ENCODE peak calls at places on chromosomes 13 and 19, in eight cellular contexts. A is CD8-positive, alpha-beta memory T cell; T is upper lobe of right lung; D is pancreas; H is fibroblast of lung; C is Karpas-422; L is spleen; R is aorta. W is an unnamed sample. For H3K27me3 and H3K9me3, the result is how much of the 10 kb centered on the place peaks cover.

GRCh38 chr19:40080289-40080688 is 10.5 kb downstream of the ZNF780A start:
- DNase-seq in A (no peak), L (no peak), T (no peak), D (no peak), C (no peak), H (no peak), R (no peak), W (no peak)

GRCh38 chr19:18789883-18790565 is 1.1 kb downstream of the COMP start:
- DNase-seq in D (no peak), A (no peak), H (no peak), L (peak), C (no peak), T (no peak), R (peak), W (peak)

GRCh38 chr19:49150106-49150943 is 4.9 kb downstream of the HRC start:
- DNase-seq in A (no peak), C (peak), R (peak), H (peak), L (peak), D (peak), T (peak), W (peak)

GRCh38 chr13:112469071-112469745 is 93.1 kb downstream of the SPACA7 start:
- DNase-seq in T (peak), D (no peak), C (no peak), A (no peak), L (peak), R (no peak), H (no peak), W (no peak)

GRCh38 chr13:111975539-111976473 is 91.1 kb upstream of the SOX1 start:
- DNase-seq in T (no peak), L (no peak), C (no peak), D (no peak), A (no peak), R (peak), H (no peak), W (no peak)

GRCh38 chr13:102484329-102484728 is 82.5 kb upstream of the FGF14 start:
- DNase-seq in A (no peak), T (no peak), D (no peak), L (no peak), H (peak), R (no peak), C (no peak), W (no peak)

GRCh38 chr13:19587635-19588300 is 26.4 kb upstream of the TPTE2 start:
- DNase-seq in A (peak), H (peak), C (peak), L (no peak), D (peak), R (no peak), T (no peak), W (no peak)

GRCh38 chr19:4077800-4078683 is 11.3 kb upstream of the ZBTB7A start:
- DNase-seq in A (peak), D (no peak), C (peak), R (peak), H (peak), L (peak), T (peak), W (no peak)

GRCh38 chr19:16224266-16225045 is 26.7 kb downstream of the AP1M1 start:
- DNase-seq in A (no peak), T (no peak), D (no peak), L (peak), C (no peak), H (no peak), R (no peak), W (no peak)

GRCh38 chr13:48258002-48258401 is 25.0 kb downstream of the ITM2B start:
- DNase-seq in L (no peak), A (no peak), C (no peak), D (no peak), T (no peak), H (no peak), R (no peak), W (no peak)

GRCh38 chr13:114082849-114083645 is 49.4 kb downstream of the RASA3 start:
- DNase-seq in L (no peak), R (no peak), C (no peak), T (peak), A (no peak), H (no peak), D (peak), W (no peak)

GRCh38 chr13:49927755-49928154 is 8.4 kb downstream of the SPRYD7 start:
- DNase-seq in T (no peak), H (peak), L (no peak), R (no peak), A (no peak), C (no peak), D (no peak), W (no peak)

GRCh38 chr19:33828266-33829075 is 31.8 kb downstream of the KCTD15 start:
- DNase-seq in C (no peak), R (no peak), L (peak), T (peak), H (no peak), D (no peak), A (no peak), W (no peak)

GRCh38 chr19:32339988-32340874 is 5.2 kb upstream of the ZNF507 start:
- DNase-seq in C (peak), L (peak), A (peak), D (peak), T (peak), R (peak), H (peak), W (peak)

GRCh38 chr19:7820588-7820987 is 9.4 kb upstream of the EVI5L start:
- DNase-seq in T (no peak), A (no peak), R (no peak), H (no peak), C (no peak), D (no peak), L (peak), W (no peak)

GRCh38 chr19:7822910-7823515 is 7.0 kb upstream of the EVI5L start:
- DNase-seq in C (no peak), R (no peak), T (no peak), H (no peak), A (no peak), L (no peak), D (no peak), W (no peak)

GRCh38 chr19:7818806-7819205 is 11.2 kb upstream of the EVI5L start:
- DNase-seq in R (no peak), A (no peak), T (no peak), C (no peak), L (no peak), D (no peak), H (no peak), W (no peak)

GRCh38 chr19:7819337-7819736 is 10.7 kb upstream of the EVI5L start:
- DNase-seq in L (peak), R (no peak), D (no peak), T (no peak), A (no peak), H (no peak), C (no peak), W (no peak)

DNA sequence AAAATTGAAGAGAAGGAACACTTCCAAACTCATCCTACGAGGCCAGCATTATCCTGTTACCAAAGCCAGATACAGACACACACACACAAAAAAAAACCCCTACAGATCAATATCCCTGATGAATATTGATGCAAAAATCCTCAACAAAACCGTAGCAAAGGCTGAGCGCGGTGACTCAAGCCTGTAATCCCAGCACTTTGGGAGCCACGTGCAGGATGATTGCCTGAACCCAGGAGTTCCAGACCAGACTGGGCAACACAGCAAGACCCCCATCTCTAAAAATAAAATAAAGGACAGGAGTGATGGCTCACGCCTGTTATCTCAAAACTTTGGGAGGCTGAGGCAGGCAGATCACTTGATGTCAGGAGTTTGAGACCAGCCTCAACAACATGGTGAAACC is 6.1 kb upstream of the EVI5L start:
- DNase-seq in C (no peak), A (no peak), H (no peak), R (no peak), T (no peak), L (peak), D (no peak), W (peak)
- H3K27me3 ChIP-seq in C (under half), A (under half), H (under half), R (under half), T (under half), L (under half), D (under half), W (under half)

GRCh38 chr19:1860133-1860775 is 3.1 kb downstream of the KLF16 start:
- DNase-seq in R (peak), C (peak), H (peak), L (no peak), A (peak), T (no peak), D (no peak), W (peak)
- H3K4me3 ChIP-seq in R (no peak), C (peak), H (peak), L (no peak), A (no peak), T (no peak), D (no peak), W (peak)

GRCh38 chr19:28539759-28540158 is 673.2 kb downstream of the UQCRFS1 start:
- DNase-seq in H (no peak), L (no peak), C (no peak), T (no peak), A (no peak), D (no peak), R (no peak), W (no peak)
- H3K9me3 ChIP-seq in H (under half), L (under half), C (under half), T (under half), A (under half), D (under half), R (under half), W (under half)

GRCh38 chr19:35844482-35845214 is 7.7 kb downstream of the NPHS1 start:
- DNase-seq in R (no peak), C (no peak), T (no peak), L (no peak), H (no peak), A (no peak), D (no peak), W (no peak)
- H3K27me3 ChIP-seq in R (under half), C (under half), T (half or more), L (under half), H (under half), A (under half), D (under half), W (under half)

DNA sequence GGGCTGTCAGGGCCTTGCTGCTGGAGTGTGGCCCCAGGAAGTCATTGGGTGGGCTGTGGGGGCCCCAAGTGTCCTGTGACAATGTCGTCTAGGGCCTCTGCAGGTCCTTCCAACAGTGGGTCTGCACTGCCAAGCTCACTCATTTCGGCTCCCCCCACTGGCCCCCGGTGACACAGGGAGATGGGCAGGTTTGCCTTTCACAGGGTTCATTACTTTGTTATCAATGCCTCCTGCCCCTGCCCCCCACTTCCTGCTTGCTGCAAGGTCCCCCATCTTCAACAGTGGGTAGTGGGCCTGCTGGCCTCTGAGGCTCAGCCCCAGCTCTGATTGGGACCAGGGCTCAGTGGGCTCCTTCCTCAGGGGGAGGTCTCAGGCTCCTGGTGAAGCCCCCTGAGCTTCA is 149.8 kb downstream of the URI1 start:
- DNase-seq in T (peak), C (no peak), D (no peak), A (no peak), L (peak), H (no peak), R (peak), W (no peak)
- H3K4me3 ChIP-seq in T (no peak), C (no peak), D (no peak), A (no peak), L (no peak), H (no peak), R (no peak), W (no peak)

DNA sequence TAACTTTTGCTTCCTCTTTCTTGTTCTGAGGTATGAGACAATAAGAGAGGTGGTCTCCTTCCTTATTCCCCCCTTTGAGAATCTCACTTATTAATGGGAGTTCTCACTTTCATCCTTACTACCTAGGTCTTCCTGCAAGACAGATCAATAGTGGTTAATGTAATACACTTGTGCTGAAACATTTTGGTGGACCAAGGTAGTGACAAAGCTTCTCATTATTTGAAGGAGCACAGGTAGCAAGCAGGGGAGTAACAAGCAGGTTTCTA is 17.9 kb downstream of the ZNF700 start:
- DNase-seq in A (no peak), C (peak), T (no peak), R (no peak), L (no peak), H (no peak), D (no peak), W (no peak)
- H3K9me3 ChIP-seq in A (half or more), C (half or more), T (half or more), R (under half), L (half or more), H (under half), D (under half), W (half or more)

GRCh38 chr19:1736280-1736679 is 17.0 kb upstream of the ONECUT3 start:
- DNase-seq in C (no peak), H (no peak), T (no peak), D (no peak), R (no peak), L (no peak), A (no peak), W (no peak)

GRCh38 chr19:1729568-1729925 is 23.8 kb upstream of the ONECUT3 start:
- DNase-seq in T (no peak), L (no peak), H (no peak), R (no peak), C (no peak), D (no peak), A (no peak), W (no peak)

GRCh38 chr19:1736916-1737315 is 16.4 kb upstream of the ONECUT3 start:
- DNase-seq in T (no peak), A (no peak), C (no peak), L (no peak), H (no peak), D (no peak), R (no peak), W (no peak)

GRCh38 chr19:1730157-1730556 is 23.1 kb upstream of the ONECUT3 start:
- DNase-seq in L (no peak), R (no peak), T (no peak), D (no peak), A (no peak), H (no peak), C (no peak), W (no peak)

GRCh38 chr19:1734328-1734966 is 18.9 kb upstream of the ONECUT3 start:
- DNase-seq in C (no peak), D (no peak), H (no peak), R (no peak), L (no peak), T (no peak), A (no peak), W (no peak)
- H3K27me3 ChIP-seq in C (under half), D (under half), H (under half), R (under half), L (under half), T (half or more), A (under half), W (under half)

GRCh38 chr19:2251577-2252480 is 2.7 kb downstream of the AMH start:
- DNase-seq in H (no peak), T (no peak), R (no peak), C (no peak), D (no peak), A (no peak), L (no peak), W (no peak)
- H3K4me3 ChIP-seq in H (no peak), T (peak), R (no peak), C (no peak), D (no peak), A (peak), L (peak), W (no peak)

GRCh38 chr19:44282846-44283245 is 22.0 kb downstream of the ZNF235 start:
- DNase-seq in H (no peak), A (no peak), L (no peak), R (no peak), D (no peak), C (no peak), T (no peak), W (no peak)

GRCh38 chr19:44280916-44281315 is 21.2 kb downstream of the ZNF233 start:
- DNase-seq in R (no peak), T (no peak), A (no peak), L (no peak), D (no peak), H (no peak), C (no peak), W (no peak)

GRCh38 chr19:44277331-44277730 is 17.6 kb downstream of the ZNF233 start:
- DNase-seq in A (no peak), R (no peak), L (no peak), D (no peak), C (no peak), H (no peak), T (no peak), W (no peak)

DNA sequence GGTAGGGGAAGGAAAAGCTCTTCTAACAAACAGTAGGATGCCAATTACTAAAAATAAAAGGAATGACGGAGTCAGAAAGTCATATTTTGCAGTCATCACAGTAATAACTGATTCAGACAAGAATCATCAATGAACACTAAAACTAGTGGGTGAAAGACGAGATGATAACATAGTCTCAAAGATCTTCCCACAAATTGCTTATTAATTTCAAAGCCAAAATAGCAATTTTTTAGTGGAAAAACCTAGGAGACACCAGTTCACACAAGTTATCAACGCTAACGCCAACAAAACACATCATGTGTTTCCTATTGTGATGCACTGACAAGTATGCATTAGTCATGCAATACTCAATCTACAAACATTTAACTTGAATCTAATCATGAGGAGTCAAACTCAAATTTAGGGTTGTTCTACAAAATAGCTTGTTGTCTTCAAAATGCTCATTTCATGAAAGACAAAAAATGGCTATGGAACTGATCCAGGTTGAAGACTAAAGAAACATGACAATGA is 18.6 kb downstream of the ZNF233 start:
- DNase-seq in H (no peak), D (no peak), C (no peak), R (no peak), T (no peak), L (no peak), A (no peak), W (no peak)
- H3K9me3 ChIP-seq in H (under half), D (under half), C (under half), R (under half), T (half or more), L (half or more), A (under half), W (under half)

GRCh38 chr19:10433131-10433536 is 12.8 kb downstream of the PDE4A start:
- DNase-seq in C (no peak), L (no peak), R (no peak), H (no peak), A (no peak), T (no peak), D (no peak), W (no peak)

GRCh38 chr19:10432736-10433130 is 12.4 kb downstream of the PDE4A start:
- DNase-seq in L (no peak), D (peak), R (no peak), T (no peak), H (no peak), C (no peak), A (no peak), W (no peak)

GRCh38 chr19:10430505-10431253 is 10.3 kb downstream of the PDE4A start:
- DNase-seq in A (no peak), D (peak), H (peak), R (peak), T (peak), L (peak), C (no peak), W (peak)

GRCh38 chr19:10431254-10431942 is 11.1 kb downstream of the PDE4A start:
- DNase-seq in T (peak), D (no peak), R (peak), C (peak), L (no peak), A (no peak), H (no peak), W (peak)

GRCh38 chr19:10431943-10432735 is 11.8 kb downstream of the PDE4A start:
- DNase-seq in H (no peak), A (peak), R (peak), T (peak), C (peak), L (peak), D (peak), W (peak)
- H3K27me3 ChIP-seq in H (under half), A (under half), R (under half), T (under half), C (under half), L (under half), D (under half), W (under half)